ENCODE peak calls at places on chromosomes 2 and 18, in nine cellular contexts. G, H, E, L, P, O, Z, R and Y are unnamed samples.

GRCh38 chr18:49071365-49071764 is 120.6 kb upstream of the SMAD7 start:
- DNase-seq in E (no peak), P (no peak), G (no peak), O (no peak), L (no peak), Z (no peak), H (no peak), R (no peak), Y (no peak)

GRCh38 chr2:155235710-155236109 is 537.2 kb downstream of the KCNJ3 start:
- DNase-seq in O (no peak), L (no peak), H (no peak), R (no peak), Z (no peak), G (no peak), E (no peak), P (no peak), Y (no peak)

GRCh38 chr2:43027496-43027895 is 198.9 kb downstream of the ZFP36L2 start:
- DNase-seq in O (no peak), L (no peak), E (no peak), P (no peak), H (no peak), G (no peak), R (no peak), Z (no peak), Y (no peak)

GRCh38 chr2:135985826-135986393 is 484 bp upstream of the DARS1 start:
- DNase-seq in R (no peak), Z (no peak), E (no peak), H (peak; percentile 73), L (no peak), P (no peak), G (no peak), O (no peak), Y (no peak)

GRCh38 chr2:44707945-44708645 is 233.4 kb upstream of the SIX3 start:
- DNase-seq in E (no peak), P (no peak), H (no peak), R (no peak), O (no peak), G (no peak), Z (no peak), L (no peak), Y (no peak)

GRCh38 chr2:3491716-3492474 is 27.4 kb downstream of the ADI1 start:
- DNase-seq in R (no peak), P (no peak), E (no peak), O (peak; percentile 37), L (no peak), H (no peak), G (no peak), Z (peak; percentile 72), Y (no peak)

GRCh38 chr2:46318579-46319460 is 21.6 kb downstream of the EPAS1 start:
- DNase-seq in L (no peak), P (no peak), Z (no peak), H (no peak), G (no peak), E (no peak), O (no peak), R (no peak), Y (no peak)

GRCh38 chr2:240959941-240960308 is 38.5 kb upstream of the SNED1 start:
- DNase-seq in P (no peak), O (peak; percentile 46), H (no peak), R (no peak), L (no peak), G (no peak), Z (no peak), E (no peak), Y (peak; percentile 28)

GRCh38 chr18:76545433-76546281 is 50.6 kb upstream of the ZNF516 start:
- DNase-seq in H (no peak), E (no peak), Z (no peak), L (no peak), G (no peak), R (no peak), P (no peak), O (no peak), Y (no peak)

GRCh38 chr2:105636109-105636740 is 108.5 kb upstream of the NCK2 start:
- DNase-seq in R (no peak), L (no peak), Z (no peak), O (peak; percentile 21), E (no peak), G (no peak), H (no peak), P (no peak), Y (peak; percentile 19)

GRCh38 chr2:165957030-165957675 is 3.6 kb upstream of the TTC21B start:
- DNase-seq in L (no peak), P (no peak), R (no peak), Z (no peak), G (no peak), E (no peak), H (no peak), O (no peak), Y (no peak)

GRCh38 chr2:177857538-177857937 is 215.0 kb downstream of the PDE11A start:
- DNase-seq in Z (no peak), H (no peak), P (no peak), L (no peak), E (no peak), O (no peak), G (no peak), R (no peak), Y (no peak)

GRCh38 chr18:61443311-61443710 is 110.1 kb downstream of the CDH20 start:
- DNase-seq in L (peak; percentile 28), R (no peak), G (peak; percentile 11), Z (no peak), P (no peak), O (no peak), H (no peak), E (no peak), Y (no peak)

GRCh38 chr2:100976634-100977391 is 25.3 kb upstream of the RPL31 start:
- DNase-seq in Z (no peak), P (peak; percentile 48), R (peak; percentile 71), L (no peak), O (no peak), G (peak; percentile 26), H (no peak), E (no peak), Y (no peak)

GRCh38 chr2:20468549-20469500 is 22.0 kb downstream of the RHOB start:
- DNase-seq in L (no peak), E (no peak), P (no peak), H (no peak), O (no peak), R (no peak), Z (peak; percentile 46), G (no peak), Y (no peak)

GRCh38 chr2:223725986-223726970 is 111.1 kb downstream of the AP1S3 start:
- DNase-seq in Z (no peak), H (no peak), E (no peak), G (no peak), P (no peak), L (no peak), O (no peak), R (no peak), Y (no peak)

GRCh38 chr2:224221455-224221913 is 180.4 kb downstream of the FAM124B start:
- DNase-seq in P (no peak), O (no peak), Z (no peak), L (peak; percentile 74), R (peak; percentile 98), G (peak; percentile 59), H (no peak), E (no peak), Y (no peak)

GRCh38 chr2:95344208-95344570 is 47.0 kb downstream of the KCNIP3 start:
- DNase-seq in E (no peak), R (no peak), L (no peak), O (no peak), Z (peak; percentile 50), H (no peak), P (no peak), G (no peak), Y (no peak)

GRCh38 chr2:4445821-4446220 is 742.4 kb downstream of the DCDC2C start:
- DNase-seq in O (no peak), L (no peak), P (peak; percentile 76), G (no peak), Z (no peak), H (no peak), R (no peak), E (no peak), Y (no peak)

GRCh38 chr2:80151248-80151647 is 153.3 kb downstream of the LRRTM1 start:
- DNase-seq in E (no peak), G (no peak), H (no peak), Z (no peak), O (no peak), P (no peak), R (no peak), L (no peak), Y (no peak)

GRCh38 chr2:148880636-148881035 is 5.6 kb downstream of the KIF5C start:
- DNase-seq in L (no peak), P (no peak), G (no peak), R (no peak), Z (no peak), H (peak; percentile 29), O (no peak), E (no peak), Y (no peak)

GRCh38 chr18:79361766-79362522 is 33.8 kb upstream of the NFATC1 start:
- DNase-seq in R (peak; percentile 75), E (no peak), L (no peak), Z (no peak), H (no peak), P (no peak), G (peak; percentile 90), O (no peak), Y (no peak)

GRCh38 chr18:50776383-50776782 is 43.4 kb downstream of the MRO start:
- DNase-seq in O (no peak), G (no peak), E (no peak), H (no peak), Z (no peak), L (no peak), P (no peak), R (no peak), Y (no peak)

GRCh38 chr2:233003658-233004555 is 9.1 kb downstream of the NGEF start:
- DNase-seq in Z (peak; percentile 58), P (no peak), R (no peak), L (no peak), O (no peak), E (no peak), G (no peak), H (no peak), Y (no peak)

GRCh38 chr2:146982393-146982846 is 862.4 kb upstream of the ACVR2A start:
- DNase-seq in G (peak; percentile 88), L (peak; percentile 95), H (no peak), R (peak; percentile 32), P (peak; percentile 25), Z (no peak), E (no peak), O (no peak), Y (peak; percentile 54)

GRCh38 chr2:23385351-23385747 is 370 bp downstream of the KLHL29 start:
- DNase-seq in E (peak; percentile 33), L (no peak), R (no peak), Z (no peak), P (no peak), G (no peak), O (peak; percentile 62), H (no peak), Y (no peak)

GRCh38 chr2:61175036-61175435 is 13.0 kb downstream of the C2orf74 start:
- DNase-seq in G (no peak), E (no peak), L (no peak), Z (no peak), O (no peak), P (no peak), R (no peak), H (no peak), Y (no peak)

GRCh38 chr2:160581035-160581434 is 87.4 kb upstream of the RBMS1 start:
- DNase-seq in G (peak; percentile 83), R (peak; percentile 65), L (no peak), H (no peak), P (no peak), O (no peak), Z (no peak), E (no peak), Y (no peak)

GRCh38 chr2:209577376-209578357 is 153.8 kb downstream of the MAP2 start:
- DNase-seq in P (no peak), R (peak; percentile 26), Z (no peak), O (no peak), G (no peak), L (no peak), E (no peak), H (no peak), Y (no peak)

GRCh38 chr18:21191596-21192307 is 50.3 kb upstream of the GREB1L start:
- DNase-seq in Z (no peak), L (peak; percentile 24), H (no peak), G (peak; percentile 67), E (peak; percentile 60), O (peak; percentile 74), R (peak; percentile 59), P (peak; percentile 34), Y (peak; percentile 39)

GRCh38 chr2:24421668-24422067 is 61.3 kb upstream of the ITSN2 start:
- DNase-seq in Z (peak; percentile 81), P (peak; percentile 62), O (peak; percentile 69), R (peak; percentile 60), H (peak; percentile 28), G (peak; percentile 62), L (no peak), E (peak; percentile 72), Y (peak; percentile 66)